ENCODE peak calls at places on chromosomes 12 and 14, in seven cellular contexts. F is GM23248; A is stimulated activated CD8-positive, alpha-beta memory T cell treated with anti-CD3 and anti-CD28 coated beads, Interleukin-7, amount 100 ng/mL, for 1 hour; Y is NCI-H82; R is ovary; S is NCI-H1048; J is GM04503. K is an unnamed sample.

GRCh38 chr12:45671254-45671653 is 58.3 kb upstream of the ARID2 start:
- DNase-seq in S (no peak), J (peak), A (no peak), R (no peak), F (peak), Y (no peak), K (no peak)

GRCh38 chr14:33165144-33165925 is 226.7 kb downstream of the NPAS3 start:
- DNase-seq in F (no peak), A (no peak), R (no peak), J (no peak), Y (no peak), S (no peak), K (no peak)

GRCh38 chr12:752673-753400 is 458 bp downstream of the WNK1 start:
- DNase-seq in S (no peak), J (no peak), F (peak), Y (peak), R (peak), A (no peak), K (no peak)

GRCh38 chr12:72673853-72674252 is 401.7 kb downstream of the TRHDE start:
- DNase-seq in A (no peak), S (no peak), J (no peak), F (no peak), R (no peak), Y (no peak), K (no peak)

GRCh38 chr12:105968025-105968424 is 170.7 kb downstream of the NUAK1 start:
- DNase-seq in S (no peak), J (no peak), F (peak), R (no peak), A (no peak), Y (no peak), K (no peak)

GRCh38 chr12:109554761-109555160 is 18.5 kb downstream of the MMAB start:
- DNase-seq in S (no peak), F (no peak), Y (no peak), J (no peak), A (no peak), R (no peak), K (no peak)

GRCh38 chr12:42915426-42915825 is 325.9 kb upstream of the PRICKLE1 start:
- DNase-seq in Y (no peak), J (no peak), F (no peak), S (no peak), R (no peak), A (no peak), K (no peak)

GRCh38 chr12:61870658-61871559 is 389.3 kb upstream of the USP15 start:
- DNase-seq in A (no peak), R (no peak), S (no peak), Y (no peak), F (no peak), J (no peak), K (no peak)

GRCh38 chr14:98408024-98408555 is 863.9 kb downstream of the BCL11B start:
- DNase-seq in J (no peak), R (no peak), F (no peak), S (no peak), A (no peak), Y (no peak), K (no peak)

GRCh38 chr12:48978291-48978740 is at the start of gene WNT1:
- DNase-seq in R (no peak), J (no peak), S (no peak), A (no peak), F (peak), Y (no peak), K (no peak)

GRCh38 chr12:65742481-65742971 is 81.8 kb upstream of the HMGA2 start:
- DNase-seq in S (no peak), A (no peak), R (peak), F (peak), Y (peak), J (no peak), K (no peak)

GRCh38 chr12:46702581-46703344 is 123.0 kb downstream of the SLC38A4 start:
- DNase-seq in A (no peak), Y (no peak), R (no peak), S (no peak), F (peak), J (peak), K (no peak)

GRCh38 chr12:53378705-53379388 is 1.1 kb upstream of the SP1 start:
- DNase-seq in R (no peak), S (no peak), A (no peak), F (no peak), J (no peak), Y (peak), K (no peak)

GRCh38 chr14:58768977-58769376 is 131.2 kb downstream of the DACT1 start:
- DNase-seq in F (no peak), S (no peak), R (no peak), Y (peak), A (no peak), J (no peak), K (no peak)

K was measured in esophagus squamous epithelium.